ENCODE peak calls at places on chromosomes 12 and 14, in six cellular contexts. R is K562; P is globus pallidus; J is activated CD4-positive, alpha-beta memory T cell treated with anti-CD3 and anti-CD28 coated beads for 36 hours; I is NCI-H1048; E is amniotic stem cell. F is an unnamed sample.
A peak's percentile ranks its signal among the peaks of the same experiment; 100 is the strongest.

GRCh38 chr12:117134721-117135120 is 35.5 kb upstream of the TESC start:
- DNase-seq in R (no peak), P (no peak), J (no peak), I (no peak), E (no peak), F (no peak)

GRCh38 chr14:37594916-37595808 is at the start of the genes FOXA1 and TTC6:
- DNase-seq in R (peak; percentile 55), P (no peak), J (no peak), I (peak; percentile 67), E (no peak), F (no peak)

GRCh38 chr14:89544636-89545301 is 127.7 kb upstream of the FOXN3 start:
- DNase-seq in R (no peak), P (no peak), J (no peak), I (no peak), E (no peak), F (no peak)

GRCh38 chr12:119775246-119775895 is 101.7 kb downstream of the CIT start:
- DNase-seq in R (no peak), P (no peak), J (no peak), I (no peak), E (no peak), F (no peak)

GRCh38 chr14:34364201-34364600 is 97.8 kb downstream of the SPTSSA start:
- DNase-seq in R (no peak), P (no peak), J (no peak), I (no peak), E (no peak), F (no peak)

GRCh38 chr14:81323621-81324400 is 76.3 kb downstream of the STON2 start:
- DNase-seq in R (peak; percentile 37), P (no peak), J (no peak), I (no peak), E (no peak), F (no peak)

GRCh38 chr12:57836442-57837375 is 9.8 kb downstream of the CTDSP2 start:
- DNase-seq in R (peak; percentile 82), P (peak; percentile 72), J (peak; percentile 72), I (no peak), E (no peak), F (no peak)

GRCh38 chr12:131827961-131828534 is at the start of gene MMP17:
- DNase-seq in R (peak; percentile 85), P (peak; percentile 10), J (peak; percentile 31), I (no peak), E (peak; percentile 44), F (no peak)

GRCh38 chr14:32078030-32078793 is 1.1 kb downstream of the ARHGAP5 start:
- DNase-seq in R (peak; percentile 64), P (peak; percentile 72), J (no peak), I (no peak), E (no peak), F (no peak)

GRCh38 chr12:109645708-109646107 is 67.9 kb upstream of the FAM222A start:
- DNase-seq in R (no peak), P (no peak), J (no peak), I (no peak), E (no peak), F (no peak)

GRCh38 chr14:75764022-75764421 is 103.0 kb downstream of the TTLL5 start:
- DNase-seq in R (no peak), P (no peak), J (no peak), I (no peak), E (no peak), F (no peak)

GRCh38 chr12:95582230-95583058 is 31.2 kb upstream of the USP44 start:
- DNase-seq in R (peak; percentile 11), P (peak; percentile 26), J (no peak), I (no peak), E (peak; percentile 11), F (no peak)

GRCh38 chr12:39628836-39629235 is 9.2 kb upstream of the ABCD2 start:
- DNase-seq in R (no peak), P (no peak), J (no peak), I (no peak), E (no peak), F (no peak)

GRCh38 chr12:114425031-114425626 is 19.2 kb upstream of the TBX5 start:
- DNase-seq in R (no peak), P (no peak), J (no peak), I (no peak), E (no peak), F (no peak)

GRCh38 chr14:22391908-22392307 is 197.1 kb downstream of the DAD1 start:
- DNase-seq in R (peak; percentile 62), P (peak; percentile 75), J (no peak), I (no peak), E (peak; percentile 53), F (peak; percentile 73)

GRCh38 chr12:79919762-79920161 is 15.1 kb downstream of the PPP1R12A start:
- DNase-seq in R (no peak), P (no peak), J (no peak), I (no peak), E (no peak), F (no peak)

GRCh38 chr14:74825008-74825407 is 50.9 kb downstream of the PROX2 start:
- DNase-seq in R (no peak), P (no peak), J (no peak), I (no peak), E (peak; percentile 34), F (no peak)

GRCh38 chr12:131385313-131386166 is 325.4 kb upstream of the SFSWAP start:
- DNase-seq in R (no peak), P (no peak), J (no peak), I (no peak), E (no peak), F (no peak)

GRCh38 chr14:41285193-41285748 is 321.4 kb upstream of the LRFN5 start:
- DNase-seq in R (peak; percentile 16), P (no peak), J (no peak), I (peak; percentile 29), E (no peak), F (no peak)

GRCh38 chr14:41229824-41230223 is 376.9 kb upstream of the LRFN5 start:
- DNase-seq in R (no peak), P (no peak), J (no peak), I (no peak), E (no peak), F (no peak)

GRCh38 chr12:88579941-88580871 is at the start of gene KITLG:
- DNase-seq in R (peak; percentile 32), P (peak; percentile 37), J (peak; percentile 37), I (peak; percentile 57), E (peak; percentile 80), F (no peak)

GRCh38 chr14:93003945-93004698 is 81.2 kb downstream of the CHGA start:
- DNase-seq in R (no peak), P (no peak), J (no peak), I (no peak), E (no peak), F (no peak)

GRCh38 chr12:162467-163307 is 51.3 kb downstream of the SLC6A12 start:
- DNase-seq in R (no peak), P (no peak), J (no peak), I (no peak), E (no peak), F (no peak)

GRCh38 chr12:72346331-72346944 is 74.3 kb downstream of the TRHDE start:
- DNase-seq in R (peak; percentile 60), P (peak; percentile 88), J (peak; percentile 40), I (peak; percentile 33), E (peak; percentile 71), F (peak; percentile 21)

GRCh38 chr12:64609543-64610091 is 678 bp upstream of the RASSF3 start:
- DNase-seq in R (peak; percentile 41), P (peak; percentile 16), J (peak; percentile 22), I (no peak), E (no peak), F (no peak)

GRCh38 chr12:98750511-98750910 is 105.4 kb downstream of the APAF1 start:
- DNase-seq in R (no peak), P (no peak), J (no peak), I (no peak), E (no peak), F (no peak)

GRCh38 chr12:111578971-111579340 is 20.2 kb downstream of the ATXN2 start:
- DNase-seq in R (no peak), P (no peak), J (no peak), I (no peak), E (no peak), F (no peak)

GRCh38 chr12:128381537-128381936 is 114.6 kb downstream of the TMEM132C start:
- DNase-seq in R (no peak), P (peak; percentile 91), J (no peak), I (no peak), E (no peak), F (no peak)

GRCh38 chr14:101151226-101151929 is 247.9 kb upstream of the RTL1 start:
- DNase-seq in R (peak; percentile 1), P (no peak), J (no peak), I (no peak), E (no peak), F (no peak)

GRCh38 chr12:127594351-127594970 is 672.5 kb upstream of the TMEM132C start:
- DNase-seq in R (no peak), P (no peak), J (no peak), I (no peak), E (no peak), F (no peak)

GRCh38 chr14:89304972-89305703 is 111.9 kb downstream of the FOXN3 start:
- DNase-seq in R (no peak), P (no peak), J (no peak), I (no peak), E (peak; percentile 14), F (peak; percentile 78)

GRCh38 chr12:57724003-57724935 is 14.3 kb downstream of the AGAP2 start:
- DNase-seq in R (no peak), P (no peak), J (no peak), I (no peak), E (no peak), F (no peak)

F was measured in GM12864.